ENCODE peak calls at places on chromosomes 6 and 20, in nine cellular contexts. R, C, A, P, J, Q, O, K and W are unnamed samples.

GRCh38 chr20:31568773-31569162 is 36.3 kb upstream of the ID1 start:
- DNase-seq in R (no peak), C (no peak), A (no peak), P (no peak), J (no peak), Q (no peak), O (no peak), K (no peak), W (no peak)

GRCh38 chr6:113564401-113565161 is 292.6 kb upstream of the MARCKS start:
- DNase-seq in R (no peak), C (peak; percentile 5), A (no peak), P (no peak), J (peak; percentile 95), Q (no peak), O (peak; percentile 50), K (peak; percentile 82), W (peak; percentile 72)

GRCh38 chr20:50510706-50511401 is 671 bp downstream of the PTPN1 start:
- DNase-seq in R (no peak), C (no peak), A (peak; percentile 28), P (no peak), J (no peak), Q (no peak), O (peak; percentile 17), K (peak; percentile 37), W (peak; percentile 73)

GRCh38 chr6:8441452-8441851 is 6.1 kb upstream of the SLC35B3 start:
- DNase-seq in R (no peak), C (no peak), A (no peak), P (no peak), J (no peak), Q (no peak), O (no peak), K (no peak), W (no peak)

GRCh38 chr20:25025091-25025861 is 32.7 kb downstream of the ACSS1 start:
- DNase-seq in R (no peak), C (no peak), A (no peak), P (no peak), J (no peak), Q (no peak), O (no peak), K (peak; percentile 14), W (peak; percentile 31)

GRCh38 chr6:130178692-130179091 is 44.1 kb downstream of the SAMD3 start:
- DNase-seq in R (no peak), C (no peak), A (no peak), P (no peak), J (no peak), Q (peak; percentile 21), O (no peak), K (peak; percentile 21), W (no peak)

GRCh38 chr6:170076466-170077165 is 214.3 kb downstream of the DLL1 start:
- DNase-seq in R (no peak), C (no peak), A (no peak), P (no peak), J (no peak), Q (no peak), O (no peak), K (no peak), W (peak; percentile 60)

GRCh38 chr6:138691595-138692057 is 81.9 kb upstream of the CCDC28A start:
- DNase-seq in R (no peak), C (peak; percentile 32), A (no peak), P (no peak), J (peak; percentile 19), Q (peak; percentile 9), O (peak; percentile 9), K (peak; percentile 27), W (no peak)

GRCh38 chr20:14838663-14839650 is 501.5 kb upstream of the FLRT3 start:
- DNase-seq in R (no peak), C (peak; percentile 36), A (no peak), P (no peak), J (peak; percentile 22), Q (no peak), O (no peak), K (no peak), W (no peak)

GRCh38 chr6:153058909-153059308 is 56.4 kb upstream of the MTRF1L start:
- DNase-seq in R (no peak), C (no peak), A (no peak), P (no peak), J (no peak), Q (no peak), O (no peak), K (no peak), W (no peak)

GRCh38 chr20:43840382-43841070 is 74.1 kb upstream of the TOX2 start:
- DNase-seq in R (peak; percentile 6), C (no peak), A (peak; percentile 51), P (no peak), J (no peak), Q (peak; percentile 40), O (peak; percentile 11), K (no peak), W (no peak)

GRCh38 chr6:151242420-151242841 is 2.7 kb downstream of the AKAP12 start:
- DNase-seq in R (no peak), C (no peak), A (no peak), P (no peak), J (no peak), Q (no peak), O (no peak), K (no peak), W (no peak)

GRCh38 chr20:41045680-41046079 is 17.1 kb downstream of the TOP1 start:
- DNase-seq in R (no peak), C (no peak), A (no peak), P (no peak), J (no peak), Q (no peak), O (no peak), K (no peak), W (no peak)

GRCh38 chr6:88922775-88923548 is 40.5 kb downstream of the RNGTT start:
- DNase-seq in R (no peak), C (no peak), A (no peak), P (no peak), J (no peak), Q (no peak), O (no peak), K (no peak), W (no peak)

GRCh38 chr6:38552136-38552535 is 87.6 kb downstream of the BTBD9 start:
- DNase-seq in R (no peak), C (no peak), A (no peak), P (no peak), J (no peak), Q (no peak), O (no peak), K (no peak), W (no peak)

GRCh38 chr6:56802570-56802969 is 152.3 kb upstream of the BEND6 start:
- DNase-seq in R (no peak), C (no peak), A (no peak), P (no peak), J (peak; percentile 70), Q (peak; percentile 56), O (no peak), K (no peak), W (no peak)

GRCh38 chr6:90413867-90414266 is 117.2 kb upstream of the BACH2 start:
- DNase-seq in R (peak; percentile 58), C (no peak), A (peak; percentile 93), P (peak; percentile 52), J (peak; percentile 88), Q (no peak), O (no peak), K (no peak), W (no peak)

GRCh38 chr20:47256665-47257236 is 99.7 kb downstream of the ZMYND8 start:
- DNase-seq in R (no peak), C (peak; percentile 44), A (no peak), P (no peak), J (no peak), Q (no peak), O (no peak), K (no peak), W (peak; percentile 3)

GRCh38 chr6:157143885-157144795 is 179.2 kb downstream of the TMEM242 start:
- DNase-seq in R (no peak), C (no peak), A (no peak), P (no peak), J (no peak), Q (no peak), O (no peak), K (no peak), W (no peak)